ENCODE peak calls at places on chromosome 14, in four cellular contexts. R is neural progenitor cell, D is HepG2, Q is GM23248. Y is an unnamed sample.

GRCh38 chr14:66709292-66709691 is 201.3 kb downstream of the GPHN start:
- DNase-seq in R (no peak), D (peak; percentile 8), Q (peak; percentile 51), Y (peak; percentile 72)

GRCh38 chr14:53655080-53655785 is 301.4 kb downstream of the BMP4 start:
- DNase-seq in D (no peak), Q (no peak), R (no peak), Y (no peak)

GRCh38 chr14:80713076-80713850 is 228.3 kb downstream of the CEP128 start:
- DNase-seq in D (no peak), Q (no peak), R (no peak), Y (peak; percentile 9)

GRCh38 chr14:94971750-94972149 is 185.6 kb downstream of the DICER1 start:
- DNase-seq in D (no peak), Q (peak; percentile 13), R (no peak), Y (no peak)

GRCh38 chr14:39107624-39108023 is 4.6 kb upstream of the SEC23A start:
- DNase-seq in Q (peak; percentile 70), D (peak; percentile 78), R (peak; percentile 20), Y (peak; percentile 24)

GRCh38 chr14:92939699-92940098 is 16.7 kb downstream of the CHGA start:
- DNase-seq in R (no peak), D (no peak), Q (no peak), Y (no peak)

GRCh38 chr14:58315606-58316005 is 17.3 kb downstream of the ARID4A start:
- DNase-seq in D (no peak), R (no peak), Q (peak; percentile 43), Y (peak; percentile 77)

GRCh38 chr14:47674546-47675238 is 713 bp downstream of the MDGA2 start:
- DNase-seq in R (peak; percentile 65), D (no peak), Q (no peak), Y (no peak)

GRCh38 chr14:26415618-26416123 is 182.2 kb downstream of the NOVA1 start:
- DNase-seq in Q (peak; percentile 48), D (no peak), R (no peak), Y (no peak)

GRCh38 chr14:87049886-87050820 is 942.8 kb downstream of the GALC start:
- DNase-seq in R (peak; percentile 46), D (peak; percentile 37), Q (peak; percentile 32), Y (peak; percentile 75)

GRCh38 chr14:75660238-75660629 is 442 bp downstream of the ERG28 start:
- DNase-seq in D (no peak), R (no peak), Q (peak; percentile 5), Y (no peak)

GRCh38 chr14:92994131-92994676 is 71.3 kb downstream of the CHGA start:
- DNase-seq in D (no peak), R (no peak), Q (no peak), Y (no peak)

DNA sequence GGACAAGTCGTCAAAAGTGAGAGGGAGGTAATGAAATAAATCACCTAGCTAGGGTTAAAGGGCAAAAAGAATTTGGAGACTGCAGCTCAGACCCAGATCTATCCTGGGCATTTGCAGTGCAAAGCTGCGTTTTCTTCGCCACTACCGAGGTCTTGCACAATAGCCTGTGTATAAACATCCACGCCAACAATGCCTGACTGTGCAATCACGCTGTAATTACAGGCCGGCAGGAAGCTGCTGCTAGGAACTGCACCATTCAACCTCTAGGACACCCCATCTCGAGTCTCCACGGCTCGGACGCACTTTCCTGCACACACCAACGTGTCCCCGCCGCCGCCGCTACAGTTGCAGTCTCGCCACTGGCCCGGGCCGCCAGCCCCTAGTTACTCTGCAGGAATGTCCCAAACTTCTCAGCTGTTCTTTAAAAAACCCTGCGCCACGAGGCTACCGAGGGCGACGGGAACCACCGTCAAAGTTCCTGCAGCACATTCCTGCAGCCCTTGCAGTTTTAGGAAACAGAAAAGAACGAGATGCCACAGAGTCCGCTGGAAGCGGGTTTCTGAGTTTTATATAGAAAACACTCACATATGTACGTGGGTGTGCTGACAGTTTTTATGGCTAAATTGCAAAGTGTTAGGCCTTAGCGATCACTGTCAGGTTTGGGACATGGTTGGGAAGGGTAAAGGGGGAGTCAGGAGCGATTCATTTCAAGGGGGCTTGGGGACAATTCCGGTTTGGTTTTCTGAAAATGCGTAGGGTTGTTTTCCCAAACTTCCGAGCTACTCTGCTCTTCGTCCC is 65.6 kb upstream of the PTGR2 start:
- DNase-seq in Q (peak; percentile 96), D (peak; percentile 95), R (peak; percentile 69), Y (peak; percentile 84)
- TF ChIP-seq EZH2 in Q (no peak), D (no peak), R (peak; percentile 95), Y (no peak)

GRCh38 chr14:69261761-69262331 is 1.9 kb downstream of the GALNT16 start:
- DNase-seq in D (peak; percentile 69), Q (peak; percentile 55), R (peak; percentile 42), Y (no peak)
- TF ChIP-seq EZH2 in D (no peak), Q (peak; percentile 33), R (peak; percentile 5), Y (no peak)

GRCh38 chr14:73238941-73239340 is 1.6 kb downstream of the PAPLN start:
- DNase-seq in D (no peak), Q (no peak), R (no peak), Y (no peak)

GRCh38 chr14:73237786-73238261 is 518 bp downstream of the PAPLN start:
- DNase-seq in R (peak; percentile 62), D (no peak), Q (peak; percentile 31), Y (no peak)

GRCh38 chr14:73237219-73237785 is at the start of gene PAPLN:
- DNase-seq in D (no peak), Q (peak; percentile 43), R (peak; percentile 61), Y (peak; percentile 20)

GRCh38 chr14:73239463-73240241 is 2.3 kb downstream of the PAPLN start:
- DNase-seq in R (peak; percentile 67), Q (peak; percentile 71), D (no peak), Y (peak; percentile 32)

DNA sequence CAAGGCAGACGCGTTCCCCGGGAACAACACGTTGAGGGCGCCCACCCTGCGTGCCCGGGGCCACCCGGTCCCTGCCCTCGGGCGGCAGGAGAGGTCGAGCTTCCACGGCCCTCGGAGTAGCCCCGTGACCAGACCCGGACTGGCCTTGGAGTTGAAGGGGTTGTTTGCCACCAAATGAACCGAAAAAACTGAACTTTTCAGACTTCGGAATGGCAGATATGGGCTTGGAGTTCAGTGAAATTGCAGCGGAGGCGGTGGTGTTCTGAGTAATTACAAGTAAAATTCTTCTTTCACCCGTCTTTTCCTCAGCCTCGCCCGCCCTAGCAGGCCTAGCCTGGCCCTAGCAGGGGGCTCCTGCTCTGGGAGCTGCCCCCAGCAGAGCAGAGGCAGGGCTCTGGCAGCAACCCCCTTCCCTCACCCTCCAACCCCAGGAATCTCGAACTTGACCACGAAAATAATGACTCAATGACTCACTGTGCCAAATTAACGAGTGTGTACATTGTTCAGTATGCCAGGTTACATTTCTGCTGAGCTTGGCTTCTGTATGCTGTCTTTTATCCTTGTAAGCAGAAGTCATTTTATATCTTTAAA is 1.1 kb downstream of the PAPLN start:
- DNase-seq in R (peak; percentile 31), Q (peak; percentile 77), D (peak; percentile 47), Y (peak; percentile 76)
- TF ChIP-seq EZH2 in R (peak; percentile 53), Q (peak; percentile 27), D (no peak), Y (peak; percentile 20)

GRCh38 chr14:104135121-104135903 is 3.1 kb upstream of the KIF26A start:
- DNase-seq in R (peak; percentile 89), D (peak; percentile 4), Q (peak; percentile 34), Y (no peak)
- TF ChIP-seq EZH2 in R (peak; percentile 48), D (no peak), Q (peak; percentile 69), Y (peak; percentile 9)

GRCh38 chr14:25049127-25049558 is 804 bp downstream of the STXBP6 start:
- DNase-seq in R (no peak), Q (peak; percentile 53), D (no peak), Y (no peak)

GRCh38 chr14:25050494-25051170 is 685 bp upstream of the STXBP6 start:
- DNase-seq in D (no peak), Q (peak; percentile 92), R (peak; percentile 57), Y (peak; percentile 58)

GRCh38 chr14:25048170-25049126 is 1.5 kb downstream of the STXBP6 start:
- DNase-seq in D (no peak), Q (peak; percentile 97), R (no peak), Y (peak; percentile 63)

GRCh38 chr14:25052385-25052784 is 2.4 kb upstream of the STXBP6 start:
- DNase-seq in D (no peak), R (no peak), Q (no peak), Y (no peak)

DNA sequence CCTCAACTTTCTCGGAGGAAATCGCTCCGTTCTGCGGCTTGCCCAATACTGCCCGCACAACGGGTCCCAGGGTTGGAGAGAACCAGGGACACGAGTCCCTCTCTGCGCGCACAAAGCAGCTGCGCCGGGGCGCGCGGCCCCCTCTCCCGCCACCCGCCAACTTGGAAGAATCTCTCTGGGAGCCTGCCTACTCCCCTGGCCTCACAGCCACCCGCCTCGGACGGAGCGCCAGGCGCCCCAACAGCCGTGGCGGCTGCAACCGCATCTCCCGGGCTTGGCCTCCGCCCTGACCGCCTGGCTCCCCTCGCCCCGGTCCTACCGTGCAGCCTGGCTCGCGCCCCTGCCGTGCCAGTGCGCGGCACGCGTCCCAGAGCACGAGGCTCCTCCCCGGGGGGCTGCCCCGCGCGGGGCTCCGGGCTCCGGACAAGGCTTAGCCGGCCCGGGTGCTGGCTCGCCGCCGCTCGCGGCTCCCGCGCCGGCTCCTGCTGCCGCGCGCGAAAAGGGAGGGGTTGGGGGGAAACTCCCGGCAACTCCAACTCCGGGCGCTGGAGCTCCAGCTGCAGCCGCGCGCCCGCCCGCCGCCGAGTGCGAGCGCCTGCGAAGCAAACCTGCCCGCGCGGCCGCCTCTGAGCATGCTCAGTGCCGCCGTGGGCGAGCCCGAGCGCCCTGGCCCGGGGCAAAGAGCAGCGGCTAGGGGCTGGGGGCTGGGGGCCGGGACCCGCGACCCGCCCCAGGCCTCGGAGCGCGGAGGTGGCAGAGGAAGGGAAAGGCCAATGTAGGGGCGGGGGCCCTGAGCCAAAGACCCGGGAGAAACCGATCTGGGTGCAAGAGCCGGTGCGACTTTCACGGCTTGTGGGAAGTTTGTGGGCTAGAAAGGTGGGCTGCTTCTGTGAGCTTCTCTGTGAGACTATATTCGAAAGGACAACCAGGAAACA is at the start of gene STXBP6:
- DNase-seq in Q (peak; percentile 92), R (peak; percentile 92), D (peak; percentile 65), Y (peak; percentile 62)
- TF ChIP-seq EZH2 in Q (no peak), R (peak; percentile 81), D (no peak), Y (no peak)

GRCh38 chr14:105094193-105094907 is 29.1 kb upstream of the GPR132 start:
- DNase-seq in D (no peak), R (no peak), Q (no peak), Y (no peak)
- TF ChIP-seq EZH2 in D (no peak), R (no peak), Q (no peak), Y (no peak)

DNA sequence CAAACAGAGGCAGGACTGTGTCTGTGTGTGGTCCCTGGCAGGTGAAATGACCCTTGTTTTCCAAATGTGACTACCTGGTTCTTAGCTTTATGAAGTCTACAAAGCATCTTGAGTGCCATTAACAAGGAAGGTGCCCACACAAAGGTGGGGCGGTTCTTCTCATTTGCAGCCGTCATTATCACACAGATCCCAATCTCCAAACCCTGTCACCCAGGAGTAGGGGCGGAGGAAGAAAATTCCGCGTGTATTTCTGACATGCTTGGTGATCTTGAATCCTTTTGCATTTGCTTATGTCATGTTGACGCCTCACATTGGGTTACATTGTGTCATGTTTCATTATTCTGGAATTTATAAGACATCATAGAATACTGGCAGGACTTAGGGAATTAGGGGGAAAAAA is 277.3 kb downstream of the VRK1 start:
- DNase-seq in Q (no peak), R (no peak), D (no peak), Y (no peak)
- TF ChIP-seq EZH2 in Q (no peak), R (no peak), D (no peak), Y (no peak)

GRCh38 chr14:56117765-56118610 is at the start of gene PELI2:
- DNase-seq in R (peak; percentile 87), D (peak; percentile 6), Q (peak; percentile 86), Y (no peak)

GRCh38 chr14:56116128-56116900 is 1.9 kb upstream of the PELI2 start:
- DNase-seq in D (no peak), Q (no peak), R (no peak), Y (no peak)

GRCh38 chr14:56120091-56120632 is 2.0 kb downstream of the PELI2 start:
- DNase-seq in R (peak; percentile 45), Q (peak; percentile 63), D (no peak), Y (no peak)

GRCh38 chr14:56119221-56119967 is 1.2 kb downstream of the PELI2 start:
- DNase-seq in Q (peak; percentile 70), D (no peak), R (peak; percentile 71), Y (no peak)

GRCh38 chr14:56118611-56119181 is 485 bp downstream of the PELI2 start:
- DNase-seq in D (no peak), R (peak; percentile 46), Q (peak; percentile 75), Y (no peak)
- TF ChIP-seq EZH2 in D (no peak), R (no peak), Q (no peak), Y (no peak)